ENCODE peak calls at places on chromosomes 4 and X, in five cellular contexts. X is tibial artery; O is mucosa of descending colon; Y is activated effector memory CD4-positive, alpha-beta T cell treated with Interleukin-2 at 50 U/mL for 16 hours; H is endodermal cell. G is an unnamed sample.

GRCh38 chr4:76781698-76782595 is 116.0 kb downstream of the SOWAHB start:
- DNase-seq in X (no peak), O (no peak), Y (no peak), H (peak), G (no peak)

GRCh38 chrX:151370906-151371305 is 26.1 kb upstream of the VMA21 start:
- DNase-seq in X (no peak), O (no peak), Y (no peak), H (peak), G (no peak)

GRCh38 chr4:41158274-41158673 is 56.1 kb downstream of the APBB2 start:
- DNase-seq in X (no peak), O (no peak), Y (no peak), H (no peak), G (no peak)

GRCh38 chr4:78951862-78952472 is 12.7 kb upstream of the PAQR3 start:
- DNase-seq in X (no peak), O (no peak), Y (no peak), H (no peak), G (peak)

GRCh38 chrX:350534-351321 is 32.1 kb upstream of the GTPBP6 start:
- DNase-seq in X (no peak), O (peak), Y (no peak), H (no peak), G (no peak)

GRCh38 chr4:47913328-47913727 is 1.1 kb downstream of the NFXL1 start:
- DNase-seq in X (no peak), O (no peak), Y (no peak), H (no peak), G (no peak)

GRCh38 chr4:132123870-132124623 is 1025.0 kb upstream of the PCDH10 start:
- DNase-seq in X (no peak), O (no peak), Y (no peak), H (peak), G (no peak)

GRCh38 chr4:112266823-112267222 is 18.9 kb downstream of the TIFA start:
- DNase-seq in X (no peak), O (no peak), Y (no peak), H (no peak), G (no peak)

GRCh38 chr4:74631338-74631737 is 163.0 kb downstream of the BTC start:
- DNase-seq in X (no peak), O (no peak), Y (no peak), H (no peak), G (no peak)

GRCh38 chrX:68942141-68942540 is 113.3 kb downstream of the EFNB1 start:
- DNase-seq in X (no peak), O (no peak), Y (no peak), H (peak), G (no peak)

GRCh38 chr4:118836763-118837507 is 1.0 kb upstream of the SEC24D start:
- DNase-seq in X (no peak), O (no peak), Y (no peak), H (no peak), G (no peak)

G was measured in activated T-cell treated with anti-CD3 and anti-CD28 coated beads, Interleukin-2, amount 50 U/mL, for 4 hours.